ENCODE peak calls at places on chromosomes 4 and X, in ten cellular contexts. E is GM23338, M is thoracic aorta, P is left lung, L is gastrocnemius medialis, Y is cardiac fibroblast, N is uterus, T is lower lobe of right lung, V is A549, J is AG09309. Q is an unnamed sample.

GRCh38 chr4:53576676-53577372 is 14.5 kb downstream of the LNX1 start:
- DNase-seq in E (no peak), M (no peak), P (no peak), L (no peak), Y (peak), N (no peak), T (no peak), V (peak), J (peak), Q (peak)

GRCh38 chr4:83320548-83320947 is 14.1 kb downstream of the HPSE start:
- DNase-seq in E (no peak), M (peak), P (peak), L (peak), Y (peak), N (no peak), T (peak), V (no peak), J (no peak), Q (peak)

GRCh38 chrX:153968754-153969124 is 2.9 kb downstream of the HCFC1 start:
- DNase-seq in E (peak), M (no peak), P (no peak), L (no peak), Y (no peak), N (no peak), T (no peak), V (no peak), J (no peak), Q (no peak)

GRCh38 chr4:124227979-124228378 is 484.6 kb downstream of the ANKRD50 start:
- DNase-seq in E (no peak), M (no peak), P (no peak), L (no peak), Y (no peak), N (no peak), T (no peak), V (no peak), J (no peak), Q (no peak)

GRCh38 chr4:186839122-186840037 is 115.7 kb upstream of the FAT1 start:
- DNase-seq in E (no peak), M (no peak), P (peak), L (no peak), Y (peak), N (peak), T (no peak), V (no peak), J (no peak), Q (peak)

GRCh38 chr4:128549636-128550035 is 259.9 kb upstream of the JADE1 start:
- DNase-seq in E (no peak), M (no peak), P (no peak), L (no peak), Y (no peak), N (no peak), T (no peak), V (no peak), J (no peak), Q (no peak)

GRCh38 chr4:78560296-78560963 is 8.9 kb downstream of the ANXA3 start:
- DNase-seq in E (no peak), M (no peak), P (no peak), L (no peak), Y (peak), N (no peak), T (no peak), V (peak), J (no peak), Q (peak)

GRCh38 chrX:75784689-75785491 is at the start of gene MAGEE2:
- DNase-seq in E (peak), M (no peak), P (no peak), L (no peak), Y (no peak), N (no peak), T (peak), V (peak), J (no peak), Q (no peak)

GRCh38 chrX:82973641-82974040 is 534.4 kb upstream of the POU3F4 start:
- DNase-seq in E (no peak), M (no peak), P (peak), L (no peak), Y (no peak), N (no peak), T (no peak), V (no peak), J (no peak), Q (no peak)

GRCh38 chr4:48905363-48906015 is 1.1 kb downstream of the OCIAD2 start:
- DNase-seq in E (peak), M (no peak), P (no peak), L (no peak), Y (peak), N (no peak), T (no peak), V (peak), J (no peak), Q (peak)

GRCh38 chrX:16002185-16002584 is 121.2 kb upstream of the GRPR start:
- DNase-seq in E (peak), M (no peak), P (no peak), L (no peak), Y (peak), N (no peak), T (no peak), V (no peak), J (no peak), Q (no peak)

GRCh38 chr4:67723949-67724348 is 23.0 kb upstream of the UBA6 start:
- DNase-seq in E (peak), M (no peak), P (no peak), L (no peak), Y (no peak), N (no peak), T (no peak), V (no peak), J (no peak), Q (no peak)
- TF ChIP-seq CTCF in E (peak), M (no peak), P (no peak), L (no peak), Y (no peak), N (no peak), T (no peak), V (no peak), J (no peak), Q (no peak)

DNA sequence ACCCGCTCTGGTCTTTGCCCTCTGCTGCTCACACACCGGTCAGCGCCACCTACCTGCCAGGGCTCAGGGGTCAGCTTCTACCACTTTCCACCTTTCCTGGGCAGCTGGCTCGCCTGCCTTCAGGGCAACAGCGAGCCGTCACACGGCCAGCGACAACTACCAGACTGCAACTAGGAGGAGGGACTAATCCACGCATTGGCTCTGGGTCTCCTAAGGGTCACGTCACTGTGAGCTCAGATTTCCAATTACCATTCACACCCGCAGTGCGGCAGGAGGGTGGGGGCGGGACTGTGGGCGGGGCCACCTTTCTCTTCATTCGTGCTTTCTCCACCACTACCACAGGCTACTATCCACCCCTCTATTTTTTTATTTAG is at the start of gene BEX5:
- DNase-seq in E (peak), M (peak), P (peak), L (peak), Y (no peak), N (peak), T (peak), V (no peak), J (no peak), Q (peak)
- H3K4me3 ChIP-seq in E (peak), M (peak), P (peak), L (peak), Y (no peak), N (peak), T (peak), V (no peak), J (peak), Q (no peak)

DNA sequence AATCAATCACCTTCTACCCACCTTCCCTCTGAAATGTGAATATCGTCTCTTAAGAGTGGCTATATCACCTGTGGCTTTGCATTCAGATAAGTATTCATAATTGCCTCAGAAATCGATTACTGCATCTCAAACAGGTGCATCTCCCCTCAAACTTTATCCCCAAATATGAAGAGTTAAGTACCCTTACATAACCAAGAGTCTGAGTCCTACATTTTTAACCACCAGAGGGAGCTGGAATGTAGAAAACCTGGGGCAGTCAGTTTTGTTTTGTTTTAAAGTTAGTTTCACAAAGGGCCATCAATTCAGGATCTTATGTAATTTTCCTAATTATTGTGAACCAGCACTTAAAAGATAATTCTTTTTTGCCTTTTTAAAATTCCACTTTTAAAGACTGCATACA is 5.7 kb downstream of the TCEANC start:
- DNase-seq in E (peak), M (no peak), P (no peak), L (no peak), Y (peak), N (no peak), T (no peak), V (peak), J (no peak), Q (peak)
- TF ChIP-seq CTCF in E (peak), M (peak), P (peak), L (peak), Y (peak), N (peak), T (peak), V (peak), J (peak), Q (peak)

GRCh38 chrX:151088221-151088620 is 88.2 kb upstream of the GPR50 start:
- DNase-seq in E (no peak), M (no peak), P (no peak), L (no peak), Y (no peak), N (no peak), T (no peak), V (no peak), J (no peak), Q (no peak)

GRCh38 chrX:151084454-151084853 is 91.9 kb upstream of the GPR50 start:
- DNase-seq in E (no peak), M (no peak), P (no peak), L (no peak), Y (no peak), N (no peak), T (no peak), V (no peak), J (no peak), Q (no peak)

GRCh38 chrX:151081016-151081415 is 95.4 kb upstream of the GPR50 start:
- DNase-seq in E (peak), M (no peak), P (no peak), L (no peak), Y (no peak), N (no peak), T (no peak), V (no peak), J (no peak), Q (no peak)

GRCh38 chrX:151085207-151085606 is 91.2 kb upstream of the GPR50 start:
- DNase-seq in E (no peak), M (no peak), P (no peak), L (no peak), Y (no peak), N (no peak), T (no peak), V (no peak), J (no peak), Q (no peak)

DNA sequence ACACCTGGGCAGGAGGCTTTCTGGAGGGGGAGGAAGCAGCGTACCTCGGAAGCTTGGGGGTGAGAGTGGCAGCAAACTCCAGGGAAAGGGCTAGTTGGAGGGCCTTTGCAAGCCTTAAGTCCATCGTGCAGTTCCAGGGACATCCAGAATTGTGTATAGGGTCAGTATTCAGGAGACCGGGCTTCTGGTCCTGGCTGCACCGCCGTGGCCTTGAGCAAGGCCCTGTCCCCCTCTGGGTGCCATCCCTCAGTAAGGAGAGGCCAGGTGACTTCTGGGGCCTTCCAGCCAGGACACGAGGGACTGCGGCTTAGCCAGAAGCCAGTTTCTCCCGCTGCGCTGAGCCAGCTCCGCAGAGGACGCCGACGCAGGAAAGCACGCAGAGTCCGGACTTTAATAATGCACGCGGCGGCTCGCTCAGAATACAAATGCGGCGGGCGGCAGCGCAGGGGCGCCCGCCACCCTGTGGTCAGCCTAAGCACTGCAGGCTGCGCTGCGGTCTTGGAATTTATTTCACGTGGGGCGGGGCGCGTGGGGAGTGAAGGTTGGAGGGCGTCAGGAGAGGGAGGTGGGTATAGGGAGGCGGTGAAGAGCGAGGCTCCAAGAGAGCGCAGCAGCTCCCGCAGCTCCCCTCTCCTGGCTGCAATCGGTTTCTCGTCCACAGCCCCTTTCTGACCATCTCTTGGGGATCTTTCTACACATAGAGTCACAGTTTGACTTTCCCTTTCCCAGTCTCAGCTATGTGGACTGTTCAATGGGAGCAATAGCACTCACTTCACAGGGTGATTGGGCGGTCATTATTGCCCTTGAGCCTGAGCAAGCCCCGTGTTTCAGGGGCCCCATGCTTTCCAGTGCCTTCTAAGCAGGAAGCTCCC is 94.1 kb upstream of the GPR50 start:
- DNase-seq in E (peak), M (peak), P (peak), L (peak), Y (peak), N (peak), T (peak), V (peak), J (no peak), Q (peak)
- H3K4me3 ChIP-seq in E (peak), M (peak), P (no peak), L (peak), Y (no peak), N (peak), T (peak), V (peak), J (peak), Q (no peak)

DNA sequence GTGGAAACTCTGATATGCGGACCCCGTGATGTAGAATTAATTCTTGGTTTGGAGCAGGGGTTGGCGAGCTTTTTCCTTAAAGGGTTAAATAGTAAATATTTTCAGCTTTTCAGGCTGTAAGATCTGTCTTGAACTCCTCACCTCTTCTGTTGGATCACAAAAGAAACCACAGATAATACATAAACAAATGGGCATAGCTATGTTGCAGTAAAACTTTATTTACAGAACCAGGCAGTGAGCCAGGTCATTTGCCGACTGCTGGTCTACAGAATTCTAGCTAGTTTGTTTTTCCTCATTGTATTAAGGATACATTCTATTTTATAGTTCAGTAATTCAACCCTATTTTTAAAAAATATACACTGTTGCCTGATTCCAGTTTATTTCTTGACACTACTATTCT is 116.6 kb downstream of the PAPSS1 start:
- DNase-seq in E (no peak), M (no peak), P (no peak), L (no peak), Y (no peak), N (no peak), T (no peak), V (no peak), J (peak), Q (no peak)
- TF ChIP-seq CTCF in E (no peak), M (no peak), P (no peak), L (no peak), Y (no peak), N (no peak), T (no peak), V (no peak), J (no peak), Q (no peak)

DNA sequence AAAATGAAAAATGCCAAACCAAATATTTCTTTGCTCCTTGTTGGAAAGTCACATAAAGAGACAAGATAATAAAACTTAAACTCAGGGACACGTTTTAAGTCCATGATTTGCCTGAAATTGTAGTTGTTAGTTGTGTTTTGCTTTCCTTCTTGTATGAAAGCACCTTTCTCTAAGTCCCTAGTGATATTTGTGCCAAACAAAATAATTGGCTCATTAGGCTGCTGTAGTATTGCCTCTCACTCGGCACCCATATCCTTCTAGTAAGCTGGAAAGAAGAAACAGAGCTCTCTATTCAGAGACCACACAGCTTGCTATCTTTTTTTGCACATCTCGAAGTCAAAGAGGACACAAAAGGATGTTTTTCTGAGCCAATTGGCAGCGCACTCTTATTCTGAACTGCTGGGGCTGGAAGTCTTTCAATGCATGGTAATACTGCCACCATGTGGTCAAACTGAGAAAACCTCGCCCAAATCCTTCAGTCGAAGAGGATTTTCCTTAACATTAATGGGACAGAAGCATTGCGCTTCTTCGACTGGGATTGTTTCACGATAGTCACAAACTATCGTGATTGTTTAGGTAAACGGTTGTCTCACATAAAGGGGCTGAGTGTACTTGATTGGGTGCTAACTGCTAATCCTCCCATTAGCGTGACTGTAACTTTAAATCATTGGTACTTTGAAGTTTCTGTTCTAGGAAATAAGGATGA is 571.9 kb upstream of the LCORL start:
- DNase-seq in E (peak), M (no peak), P (no peak), L (no peak), Y (peak), N (peak), T (no peak), V (peak), J (peak), Q (peak)
- H3K4me3 ChIP-seq in E (no peak), M (no peak), P (no peak), L (no peak), Y (no peak), N (no peak), T (no peak), V (peak), J (peak), Q (peak)